ENCODE peak calls at places on chromosomes 6 and 20, in five cellular contexts. One of them, this sample, is unnamed.

GRCh38 chr6:38846844-38847243 is 131.7 kb downstream of the DNAH8 start:
- DNase-seq in HepG2: no peak
- DNase-seq in K562: no peak
- DNase-seq in HCT116: peak
- DNase-seq in GM12878: no peak
- DNase-seq in this sample: no peak

GRCh38 chr20:24815196-24815815 is 133.8 kb upstream of the CST7 start:
- DNase-seq in HepG2: no peak
- DNase-seq in K562: no peak
- DNase-seq in HCT116: no peak
- DNase-seq in GM12878: no peak
- DNase-seq in this sample: no peak

GRCh38 chr6:55913213-55914195 is 38.1 kb upstream of the BMP5 start:
- DNase-seq in HepG2: no peak
- DNase-seq in K562: no peak
- DNase-seq in HCT116: no peak
- DNase-seq in GM12878: no peak
- DNase-seq in this sample: no peak

GRCh38 chr6:38775870-38776269 is 60.8 kb downstream of the DNAH8 start:
- DNase-seq in HepG2: no peak
- DNase-seq in K562: no peak
- DNase-seq in HCT116: no peak
- DNase-seq in GM12878: no peak
- DNase-seq in this sample: no peak

GRCh38 chr6:159540883-159541282 is 152.2 kb downstream of the SOD2 start:
- DNase-seq in HepG2: no peak
- DNase-seq in K562: no peak
- DNase-seq in HCT116: no peak
- DNase-seq in GM12878: no peak
- DNase-seq in this sample: no peak

GRCh38 chr6:155126727-155127439 is 131.8 kb downstream of the TIAM2 start:
- DNase-seq in HepG2: peak
- DNase-seq in K562: no peak
- DNase-seq in HCT116: peak
- DNase-seq in GM12878: no peak
- DNase-seq in this sample: no peak

GRCh38 chr6:151043944-151044343 is 178.4 kb downstream of the MTHFD1L start:
- DNase-seq in HepG2: no peak
- DNase-seq in K562: no peak
- DNase-seq in HCT116: no peak
- DNase-seq in GM12878: no peak
- DNase-seq in this sample: no peak

GRCh38 chr6:45031601-45032000 is 296.5 kb upstream of the RUNX2 start:
- DNase-seq in HepG2: no peak
- DNase-seq in K562: no peak
- DNase-seq in HCT116: no peak
- DNase-seq in GM12878: no peak
- DNase-seq in this sample: no peak

GRCh38 chr20:50020283-50020682 is 37.5 kb downstream of the SNAI1 start:
- DNase-seq in HepG2: no peak
- DNase-seq in K562: no peak
- DNase-seq in HCT116: no peak
- DNase-seq in GM12878: no peak
- DNase-seq in this sample: no peak

GRCh38 chr6:161215193-161215592 is 58.7 kb downstream of the AGPAT4 start:
- DNase-seq in HepG2: peak
- DNase-seq in K562: no peak
- DNase-seq in HCT116: no peak
- DNase-seq in GM12878: no peak
- DNase-seq in this sample: no peak

GRCh38 chr20:58829531-58829941 is 21.2 kb downstream of the GNAS-AS1 start:
- DNase-seq in HepG2: no peak
- DNase-seq in K562: no peak
- DNase-seq in HCT116: no peak
- DNase-seq in GM12878: no peak
- DNase-seq in this sample: no peak

GRCh38 chr6:53246924-53247323 is 98.3 kb upstream of the GCM1 start:
- DNase-seq in HepG2: no peak
- DNase-seq in K562: no peak
- DNase-seq in HCT116: no peak
- DNase-seq in GM12878: no peak
- DNase-seq in this sample: no peak

GRCh38 chr20:7703436-7703835 is 236.8 kb downstream of the HAO1 start:
- DNase-seq in HepG2: no peak
- DNase-seq in K562: no peak
- DNase-seq in HCT116: no peak
- DNase-seq in GM12878: no peak
- DNase-seq in this sample: no peak
- TF ChIP-seq JUND in HepG2: no peak
- TF ChIP-seq JUND in K562: no peak
- TF ChIP-seq JUND in HCT116: no peak
- TF ChIP-seq JUND in GM12878: no peak
- TF ChIP-seq JUND in this sample: no peak

DNA sequence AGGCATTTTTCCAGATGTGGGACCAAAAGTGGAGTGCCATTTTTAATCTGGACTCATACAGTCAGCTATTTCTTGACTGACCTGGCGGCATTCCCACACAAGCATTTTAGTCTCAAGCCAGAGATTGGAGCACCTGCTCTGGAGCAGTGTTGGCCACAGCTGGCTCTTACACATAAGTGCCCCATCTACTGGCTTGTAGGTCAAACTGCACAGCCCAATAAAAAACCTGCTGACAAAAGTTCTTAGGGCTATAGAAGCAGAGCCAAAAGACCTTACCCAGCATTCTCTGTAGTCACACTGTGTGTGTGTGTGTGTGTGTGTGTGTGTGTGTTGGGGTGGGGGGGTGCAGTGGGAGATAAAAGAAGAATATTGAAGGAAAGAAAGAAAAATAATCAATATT is 38.6 kb upstream of the SENP6 start:
- DNase-seq in HepG2: peak
- DNase-seq in K562: no peak
- DNase-seq in HCT116: peak
- DNase-seq in GM12878: no peak
- DNase-seq in this sample: peak
- TF ChIP-seq REST in HepG2: no peak
- TF ChIP-seq REST in K562: no peak
- TF ChIP-seq REST in HCT116: no peak
- TF ChIP-seq REST in GM12878: no peak
- TF ChIP-seq REST in this sample: no peak

GRCh38 chr6:84897874-84898635 is 133.7 kb upstream of the TBX18 start:
- DNase-seq in HepG2: no peak
- DNase-seq in K562: no peak
- DNase-seq in HCT116: no peak
- DNase-seq in GM12878: no peak
- DNase-seq in this sample: no peak
- TF ChIP-seq JUND in HepG2: no peak
- TF ChIP-seq JUND in K562: no peak
- TF ChIP-seq JUND in HCT116: no peak
- TF ChIP-seq JUND in GM12878: no peak
- TF ChIP-seq JUND in this sample: peak

DNA sequence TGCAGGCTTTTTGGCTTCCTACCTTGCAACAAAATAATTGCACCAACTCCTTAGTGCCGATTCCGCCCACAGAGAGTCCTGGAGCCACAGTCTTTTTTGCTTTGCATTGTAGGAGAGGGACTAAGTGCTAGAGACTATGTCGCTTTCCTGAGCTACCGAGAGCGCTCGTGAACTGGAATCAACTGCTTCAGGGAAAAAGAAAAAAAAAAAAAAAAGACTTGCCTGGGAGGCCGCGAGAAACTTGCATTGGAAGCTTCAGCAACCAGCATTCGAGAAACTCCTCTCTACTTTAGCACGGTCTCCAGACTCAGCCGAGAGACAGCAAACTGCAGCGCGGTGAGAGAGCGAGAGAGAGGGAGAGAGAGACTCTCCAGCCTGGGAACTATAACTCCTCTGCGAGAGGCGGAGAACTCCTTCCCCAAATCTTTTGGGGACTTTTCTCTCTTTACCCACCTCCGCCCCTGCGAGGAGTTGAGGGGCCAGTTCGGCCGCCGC is 423 bp downstream of the SOX4 start:
- DNase-seq in HepG2: peak
- DNase-seq in K562: no peak
- DNase-seq in HCT116: no peak
- DNase-seq in GM12878: no peak
- DNase-seq in this sample: peak
- TF ChIP-seq REST in HepG2: no peak
- TF ChIP-seq REST in K562: no peak
- TF ChIP-seq REST in HCT116: no peak
- TF ChIP-seq REST in GM12878: no peak
- TF ChIP-seq REST in this sample: no peak

DNA sequence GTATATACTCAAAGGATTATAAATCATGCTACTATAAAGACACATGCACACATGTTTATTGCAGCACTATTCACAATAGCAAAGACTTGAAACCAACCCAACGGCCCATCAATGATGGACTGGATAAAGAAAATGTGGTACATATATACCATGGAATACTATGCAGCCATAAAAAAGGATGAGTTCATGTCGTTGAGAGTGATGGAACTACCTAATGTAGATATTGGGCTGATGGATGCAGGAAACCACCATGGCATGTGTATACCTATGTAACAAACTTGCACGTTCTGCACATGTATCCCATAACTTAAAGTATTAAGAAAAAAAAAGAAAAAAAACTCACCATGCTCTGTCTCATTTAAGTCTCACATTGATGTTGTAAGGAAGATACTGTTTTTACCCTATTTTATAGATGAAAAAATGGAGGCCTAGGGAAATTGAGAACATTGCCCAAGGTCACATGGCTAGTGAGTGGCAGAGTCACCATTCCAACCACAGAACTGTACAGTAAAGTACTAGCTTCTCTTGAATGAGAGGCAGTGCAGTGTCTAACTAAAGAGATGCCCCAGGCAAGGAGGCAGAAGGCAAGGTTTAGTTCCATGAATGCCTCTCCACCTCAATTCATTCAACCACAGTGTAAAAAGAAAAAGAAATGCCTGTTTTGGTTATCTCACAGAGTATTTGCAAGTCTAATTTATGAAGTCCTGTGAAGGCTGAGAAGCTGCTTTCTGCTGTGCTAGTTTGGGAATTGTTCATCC is 68.2 kb downstream of the FIG4 start:
- DNase-seq in HepG2: no peak
- DNase-seq in K562: no peak
- DNase-seq in HCT116: no peak
- DNase-seq in GM12878: no peak
- DNase-seq in this sample: no peak
- TF ChIP-seq JUND in HepG2: no peak
- TF ChIP-seq JUND in K562: no peak
- TF ChIP-seq JUND in HCT116: no peak
- TF ChIP-seq JUND in GM12878: no peak
- TF ChIP-seq JUND in this sample: no peak

GRCh38 chr6:99617131-99617530 is 10.5 kb downstream of the PRDM13 start:
- DNase-seq in HepG2: no peak
- DNase-seq in K562: no peak
- DNase-seq in HCT116: no peak
- DNase-seq in GM12878: no peak
- DNase-seq in this sample: no peak

GRCh38 chr6:99613705-99614429 is 7.2 kb downstream of the PRDM13 start:
- DNase-seq in HepG2: no peak
- DNase-seq in K562: no peak
- DNase-seq in HCT116: no peak
- DNase-seq in GM12878: no peak
- DNase-seq in this sample: peak

GRCh38 chr6:99613398-99613704 is 6.7 kb downstream of the PRDM13 start:
- DNase-seq in HepG2: no peak
- DNase-seq in K562: no peak
- DNase-seq in HCT116: no peak
- DNase-seq in GM12878: no peak
- DNase-seq in this sample: peak

GRCh38 chr6:99612551-99613397 is 6.1 kb downstream of the PRDM13 start:
- DNase-seq in HepG2: no peak
- DNase-seq in K562: no peak
- DNase-seq in HCT116: no peak
- DNase-seq in GM12878: no peak
- DNase-seq in this sample: no peak

GRCh38 chr6:99614430-99615161 is 8.0 kb downstream of the PRDM13 start:
- DNase-seq in HepG2: no peak
- DNase-seq in K562: no peak
- DNase-seq in HCT116: no peak
- DNase-seq in GM12878: no peak
- DNase-seq in this sample: peak
- TF ChIP-seq REST in HepG2: no peak
- TF ChIP-seq REST in K562: no peak
- TF ChIP-seq REST in HCT116: no peak
- TF ChIP-seq REST in GM12878: peak
- TF ChIP-seq REST in this sample: no peak

GRCh38 chr20:37525810-37526209 is 1.9 kb downstream of the BLCAP start:
- DNase-seq in HepG2: no peak
- DNase-seq in K562: no peak
- DNase-seq in HCT116: no peak
- DNase-seq in GM12878: no peak
- DNase-seq in this sample: no peak

GRCh38 chr20:37527638-37528441 is at the start of gene BLCAP:
- DNase-seq in HepG2: peak
- DNase-seq in K562: peak
- DNase-seq in HCT116: peak
- DNase-seq in GM12878: peak
- DNase-seq in this sample: peak

GRCh38 chr20:37524859-37525708 is 2.6 kb downstream of the BLCAP start:
- DNase-seq in HepG2: no peak
- DNase-seq in K562: no peak
- DNase-seq in HCT116: no peak
- DNase-seq in GM12878: no peak
- DNase-seq in this sample: no peak

GRCh38 chr20:37526839-37527637 is 638 bp downstream of the BLCAP start:
- DNase-seq in HepG2: no peak
- DNase-seq in K562: no peak
- DNase-seq in HCT116: no peak
- DNase-seq in GM12878: no peak
- DNase-seq in this sample: peak

GRCh38 chr20:37526238-37526838 is 1.3 kb downstream of the BLCAP start:
- DNase-seq in HepG2: peak
- DNase-seq in K562: peak
- DNase-seq in HCT116: no peak
- DNase-seq in GM12878: no peak
- DNase-seq in this sample: peak
- TF ChIP-seq JUND in HepG2: no peak
- TF ChIP-seq JUND in K562: no peak
- TF ChIP-seq JUND in HCT116: no peak
- TF ChIP-seq JUND in GM12878: no peak
- TF ChIP-seq JUND in this sample: no peak

DNA sequence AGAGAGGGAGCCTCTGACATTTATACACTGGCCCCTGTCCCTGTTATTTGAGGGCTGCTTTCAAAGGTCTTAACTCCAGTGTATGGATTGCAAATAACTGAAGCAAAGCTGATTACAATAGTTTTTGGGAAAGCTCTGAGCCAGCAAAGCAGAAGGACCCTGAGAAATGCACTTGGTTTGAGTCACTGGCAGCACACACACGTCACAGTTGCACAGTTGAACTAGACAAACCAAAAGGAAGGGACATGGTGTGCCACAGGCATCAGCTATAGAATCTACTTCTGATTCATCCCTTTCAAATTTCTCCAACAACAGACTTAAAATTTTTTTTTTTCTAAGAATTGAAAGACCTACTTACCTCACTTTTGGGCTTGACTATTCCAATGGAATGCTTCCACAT is 56.4 kb downstream of the SNRNP48 start:
- DNase-seq in HepG2: no peak
- DNase-seq in K562: no peak
- DNase-seq in HCT116: no peak
- DNase-seq in GM12878: no peak
- DNase-seq in this sample: no peak
- TF ChIP-seq REST in HepG2: no peak
- TF ChIP-seq REST in K562: no peak
- TF ChIP-seq REST in HCT116: no peak
- TF ChIP-seq REST in GM12878: no peak
- TF ChIP-seq REST in this sample: no peak